ENCODE peak calls at places on chromosomes 3 and 15, in six cellular contexts. One of them, this sample, is unnamed.

GRCh38 chr15:92392462-92392861 is 1.2 kb upstream of the ST8SIA2 start:
- DNase-seq in uterus: no peak
- DNase-seq in stomach: no peak
- DNase-seq in HCT116: no peak
- DNase-seq in lower leg skin: no peak
- DNase-seq in K562: no peak
- DNase-seq in this sample: no peak

GRCh38 chr3:139427283-139428060 is 38.0 kb upstream of the COPB2 start:
- DNase-seq in uterus: no peak
- DNase-seq in K562: peak; percentile 69
- DNase-seq in stomach: no peak
- DNase-seq in lower leg skin: peak; percentile 46
- DNase-seq in HCT116: peak; percentile 60
- DNase-seq in this sample: no peak

GRCh38 chr15:88701561-88702095 is 62.8 kb downstream of the ISG20 start:
- DNase-seq in K562: peak; percentile 48
- DNase-seq in lower leg skin: no peak
- DNase-seq in stomach: no peak
- DNase-seq in HCT116: peak; percentile 15
- DNase-seq in uterus: no peak
- DNase-seq in this sample: no peak

GRCh38 chr3:132342183-132342582 is 25.0 kb downstream of the ACP3 start:
- DNase-seq in HCT116: no peak
- DNase-seq in lower leg skin: no peak
- DNase-seq in K562: no peak
- DNase-seq in uterus: no peak
- DNase-seq in stomach: no peak
- DNase-seq in this sample: no peak

GRCh38 chr3:141248064-141248463 is 16.4 kb downstream of the PXYLP1 start:
- DNase-seq in K562: no peak
- DNase-seq in uterus: no peak
- DNase-seq in lower leg skin: peak; percentile 1
- DNase-seq in stomach: no peak
- DNase-seq in HCT116: no peak
- DNase-seq in this sample: no peak

GRCh38 chr3:195246608-195247007 is 24.4 kb downstream of the XXYLT1 start:
- DNase-seq in K562: no peak
- DNase-seq in stomach: no peak
- DNase-seq in HCT116: no peak
- DNase-seq in uterus: no peak
- DNase-seq in lower leg skin: no peak
- DNase-seq in this sample: no peak

GRCh38 chr15:44385344-44385942 is 42.0 kb upstream of the CTDSPL2 start:
- DNase-seq in uterus: no peak
- DNase-seq in stomach: no peak
- DNase-seq in lower leg skin: no peak
- DNase-seq in HCT116: no peak
- DNase-seq in K562: no peak
- DNase-seq in this sample: no peak

GRCh38 chr3:129616713-129617112 is 10.2 kb upstream of the PLXND1 start:
- DNase-seq in K562: no peak
- DNase-seq in lower leg skin: no peak
- DNase-seq in stomach: no peak
- DNase-seq in HCT116: no peak
- DNase-seq in uterus: no peak
- DNase-seq in this sample: peak; percentile 63

GRCh38 chr15:75182187-75183131 is 19.2 kb upstream of the C15orf39 start:
- DNase-seq in uterus: no peak
- DNase-seq in HCT116: no peak
- DNase-seq in K562: no peak
- DNase-seq in lower leg skin: no peak
- DNase-seq in stomach: no peak
- DNase-seq in this sample: no peak

GRCh38 chr15:90529008-90529368 is 735 bp upstream of the CRTC3 start:
- DNase-seq in K562: no peak
- DNase-seq in HCT116: no peak
- DNase-seq in stomach: no peak
- DNase-seq in uterus: no peak
- DNase-seq in lower leg skin: no peak
- DNase-seq in this sample: no peak
- H3K4me3 ChIP-seq in K562: peak overlapping the region; percentile 65
- H3K4me3 ChIP-seq in HCT116: peak overlapping the region; percentile 65
- H3K4me3 ChIP-seq in stomach: peak overlapping the region; percentile 73
- H3K4me3 ChIP-seq in uterus: peak overlapping the region; percentile 45
- H3K4me3 ChIP-seq in lower leg skin: no peak overlapping the region
- H3K4me3 ChIP-seq in this sample: peak overlapping the region; percentile 65

DNA sequence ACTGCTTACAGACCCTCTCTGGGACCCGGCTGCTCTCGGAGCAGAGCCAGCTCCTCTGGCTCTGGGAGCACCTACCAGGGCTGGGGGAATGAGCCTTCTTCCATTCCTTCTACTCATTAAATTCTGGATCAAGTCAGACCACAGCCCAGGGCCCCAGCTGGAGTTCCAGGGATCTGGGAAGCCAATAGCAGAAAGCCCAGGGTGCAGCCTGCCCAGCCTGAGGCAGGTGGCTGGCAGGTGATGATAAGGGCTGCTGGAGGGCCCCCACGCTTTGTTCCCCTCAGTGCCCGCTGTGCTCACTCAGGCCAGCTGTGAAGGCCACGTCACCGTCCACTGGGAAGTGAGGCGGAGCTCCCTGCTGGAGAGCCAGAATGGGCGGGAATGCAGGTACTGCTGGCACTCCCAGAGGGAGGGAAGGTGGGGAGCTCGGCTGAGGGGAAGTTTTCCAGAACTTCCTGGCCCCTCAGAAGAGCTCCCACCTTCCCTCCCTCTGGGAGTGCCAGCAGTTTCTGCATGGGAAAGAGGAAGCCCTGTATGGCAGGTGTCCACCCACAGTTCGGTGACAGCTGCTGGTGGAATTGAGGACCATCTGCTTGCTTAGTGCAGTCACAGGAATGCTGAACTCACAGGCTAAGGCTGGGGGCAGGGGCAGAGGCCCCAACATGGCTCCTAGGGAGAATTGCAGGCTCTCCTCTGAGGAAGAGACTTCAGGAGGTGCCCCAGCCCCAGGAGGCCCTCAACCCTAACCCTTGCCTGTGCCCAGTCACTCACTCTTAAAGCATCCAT is 12.7 kb upstream of the RTP3 start:
- DNase-seq in lower leg skin: no peak
- DNase-seq in K562: peak; percentile 56
- DNase-seq in HCT116: no peak
- DNase-seq in uterus: no peak
- DNase-seq in stomach: peak; percentile 89
- DNase-seq in this sample: no peak
- TF ChIP-seq POLR2A in lower leg skin: no peak
- TF ChIP-seq POLR2A in K562: no peak
- TF ChIP-seq POLR2A in HCT116: no peak
- TF ChIP-seq POLR2A in uterus: no peak
- TF ChIP-seq POLR2A in stomach: no peak
- TF ChIP-seq POLR2A in this sample: no peak

DNA sequence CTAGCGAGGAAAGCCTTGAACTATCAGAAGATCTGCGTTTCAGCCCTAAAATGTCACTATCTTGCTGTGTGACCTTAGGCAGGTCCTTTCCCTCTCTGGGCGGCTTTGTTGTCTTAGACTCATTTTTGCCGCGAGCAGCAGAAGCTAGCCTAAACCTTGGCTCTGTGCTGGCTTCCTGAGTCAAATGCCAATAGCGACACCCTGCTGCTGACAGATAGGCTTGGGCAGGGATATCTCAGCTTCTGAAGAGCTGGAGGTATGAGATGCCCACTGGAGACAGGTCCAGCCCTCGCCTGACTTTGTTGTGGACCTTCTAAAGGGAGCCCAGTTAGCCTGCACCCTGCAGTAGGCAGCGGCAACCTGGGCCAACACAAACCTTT is 1.3 kb downstream of the ADAMTSL3 start:
- DNase-seq in stomach: no peak
- DNase-seq in HCT116: no peak
- DNase-seq in K562: no peak
- DNase-seq in uterus: no peak
- DNase-seq in lower leg skin: no peak
- DNase-seq in this sample: no peak
- H3K4me3 ChIP-seq in stomach: peak overlapping the region; percentile 57
- H3K4me3 ChIP-seq in HCT116: no peak overlapping the region
- H3K4me3 ChIP-seq in K562: no peak overlapping the region
- H3K4me3 ChIP-seq in uterus: peak overlapping the region; percentile 17
- H3K4me3 ChIP-seq in lower leg skin: no peak overlapping the region
- H3K4me3 ChIP-seq in this sample: peak overlapping the region; percentile 78

DNA sequence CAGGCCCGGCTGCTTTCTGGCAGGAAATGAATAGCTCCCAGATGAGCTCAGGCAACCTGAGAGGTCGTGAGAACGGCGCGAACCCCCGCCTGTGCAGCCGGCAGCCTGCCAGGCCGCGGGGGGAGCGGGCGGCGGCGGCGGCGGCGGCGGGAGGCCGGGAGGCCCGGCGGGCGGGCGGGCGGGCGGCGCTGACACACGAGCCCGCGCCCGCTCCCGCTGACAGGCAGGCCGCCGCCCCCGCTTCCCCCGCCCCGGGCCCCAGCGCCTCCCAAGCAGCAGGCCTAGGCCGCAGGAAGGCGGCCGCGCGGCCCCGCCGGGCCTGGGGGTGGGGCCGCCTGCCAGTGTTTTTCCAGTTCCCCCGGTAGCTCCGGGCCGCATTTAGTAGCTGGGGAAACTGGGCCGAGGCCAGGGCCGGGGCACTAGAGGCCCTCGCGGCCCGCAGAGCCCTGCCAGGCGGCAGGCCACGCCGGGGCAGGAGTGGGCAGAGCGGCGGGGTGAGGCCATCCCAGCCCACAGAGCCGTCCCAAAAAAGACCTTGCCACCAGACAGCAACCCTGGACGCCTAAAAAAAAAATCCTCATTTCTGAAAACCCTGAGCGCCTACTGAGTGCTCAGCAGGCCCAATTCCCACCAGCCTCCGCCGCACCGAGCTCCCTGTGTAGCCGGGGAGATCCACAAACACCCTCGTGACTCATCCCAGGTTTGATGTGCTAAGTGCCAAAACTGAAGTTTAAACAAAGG is 5.6 kb downstream of the HES1 start:
- DNase-seq in stomach: peak; percentile 95
- DNase-seq in K562: peak; percentile 91
- DNase-seq in lower leg skin: peak; percentile 87
- DNase-seq in uterus: peak; percentile 92
- DNase-seq in HCT116: peak; percentile 82
- DNase-seq in this sample: peak; percentile 96
- TF ChIP-seq POLR2A in stomach: no peak
- TF ChIP-seq POLR2A in K562: peak; percentile 75
- TF ChIP-seq POLR2A in lower leg skin: no peak
- TF ChIP-seq POLR2A in uterus: no peak
- TF ChIP-seq POLR2A in HCT116: no peak
- TF ChIP-seq POLR2A in this sample: no peak

This sample was measured in heart left ventricle.